ENCODE peak calls at places on chromosomes 12 and 14, in eight cellular contexts. D is NCI-H1436 treated with DMSO at 0.1 percent for 48 hours, Z is MCF 10A, Y is astrocyte, I is fibroblast of mammary gland, G is T-cell, J is tibial artery, C is sigmoid colon. B is an unnamed sample.

GRCh38 chr12:109440851-109441490 is 36.1 kb downstream of the KCTD10 start:
- DNase-seq in D (no peak), Z (no peak), Y (no peak), I (no peak), G (no peak), J (no peak), C (no peak), B (no peak)

GRCh38 chr14:93778856-93779629 is 9.2 kb downstream of the PRIMA1 start:
- DNase-seq in D (no peak), Z (no peak), Y (no peak), I (no peak), G (no peak), J (no peak), C (no peak), B (no peak)

GRCh38 chr12:122528992-122529391 is 1.9 kb downstream of the KNTC1 start:
- DNase-seq in D (no peak), Z (no peak), Y (no peak), I (no peak), G (no peak), J (no peak), C (no peak), B (no peak)

GRCh38 chr14:64659366-64659765 is 44.9 kb upstream of the PLEKHG3 start:
- DNase-seq in D (no peak), Z (no peak), Y (no peak), I (peak; percentile 14), G (no peak), J (no peak), C (no peak), B (no peak)

GRCh38 chr12:117188961-117189724 is 1.1 kb downstream of the FBXO21 start:
- DNase-seq in D (no peak), Z (peak; percentile 7), Y (peak; percentile 76), I (peak; percentile 70), G (no peak), J (no peak), C (no peak), B (peak; percentile 12)

GRCh38 chr12:64611430-64612286 is 1.4 kb downstream of the RASSF3 start:
- DNase-seq in D (no peak), Z (peak; percentile 60), Y (peak; percentile 22), I (peak; percentile 28), G (no peak), J (peak; percentile 88), C (peak; percentile 80), B (peak; percentile 36)

GRCh38 chr12:12837025-12837872 is 24.1 kb downstream of the DDX47 start:
- DNase-seq in D (no peak), Z (peak; percentile 83), Y (peak; percentile 71), I (peak; percentile 89), G (peak; percentile 13), J (peak; percentile 72), C (no peak), B (peak; percentile 69)

GRCh38 chr14:89378119-89378518 is 38.9 kb downstream of the FOXN3 start:
- DNase-seq in D (no peak), Z (no peak), Y (peak; percentile 87), I (peak; percentile 73), G (no peak), J (no peak), C (no peak), B (peak; percentile 38)

GRCh38 chr12:94297876-94298520 is 149.6 kb downstream of the PLXNC1 start:
- DNase-seq in D (no peak), Z (no peak), Y (no peak), I (no peak), G (no peak), J (no peak), C (no peak), B (no peak)

GRCh38 chr12:120361506-120362208 is 7.3 kb downstream of the MSI1 start:
- DNase-seq in D (peak; percentile 82), Z (no peak), Y (peak; percentile 71), I (peak; percentile 67), G (peak; percentile 10), J (no peak), C (peak; percentile 82), B (peak; percentile 29)

GRCh38 chr12:89544730-89545184 is 18.9 kb upstream of the POC1B start:
- DNase-seq in D (no peak), Z (peak; percentile 61), Y (peak; percentile 17), I (peak; percentile 36), G (no peak), J (no peak), C (peak; percentile 64), B (no peak)

GRCh38 chr14:49861581-49861922 is 9.0 kb upstream of the NEMF start:
- DNase-seq in D (no peak), Z (peak; percentile 67), Y (peak; percentile 76), I (peak; percentile 80), G (no peak), J (peak; percentile 84), C (peak; percentile 91), B (no peak)

GRCh38 chr12:84502907-84503787 is 409.5 kb downstream of the SLC6A15 start:
- DNase-seq in D (no peak), Z (peak; percentile 76), Y (peak; percentile 16), I (peak; percentile 78), G (no peak), J (no peak), C (no peak), B (peak; percentile 27)

GRCh38 chr12:50050410-50051280 is 6.8 kb upstream of the ASIC1 start:
- DNase-seq in D (no peak), Z (no peak), Y (peak; percentile 46), I (peak; percentile 61), G (no peak), J (peak; percentile 82), C (peak; percentile 93), B (no peak)

GRCh38 chr12:106308611-106309010 is 6.1 kb downstream of the TCP11L2 start:
- DNase-seq in D (no peak), Z (no peak), Y (no peak), I (no peak), G (no peak), J (no peak), C (no peak), B (no peak)

GRCh38 chr12:81617915-81618314 is 141.2 kb downstream of the PPFIA2 start:
- DNase-seq in D (no peak), Z (no peak), Y (no peak), I (no peak), G (no peak), J (no peak), C (no peak), B (no peak)

GRCh38 chr12:114614040-114614439 is 69.9 kb downstream of the TBX3 start:
- DNase-seq in D (no peak), Z (no peak), Y (no peak), I (no peak), G (no peak), J (no peak), C (no peak), B (no peak)

GRCh38 chr14:100891501-100892445 is 11.7 kb downstream of the RTL1 start:
- DNase-seq in D (no peak), Z (no peak), Y (no peak), I (no peak), G (no peak), J (peak; percentile 61), C (peak; percentile 29), B (no peak)

GRCh38 chr14:88934231-88934898 is 109.9 kb downstream of the TTC8 start:
- DNase-seq in D (no peak), Z (no peak), Y (peak; percentile 45), I (no peak), G (no peak), J (no peak), C (no peak), B (no peak)

GRCh38 chr12:53743277-53744129 is 8.3 kb downstream of the CISTR start:
- DNase-seq in D (no peak), Z (peak; percentile 75), Y (no peak), I (peak; percentile 54), G (peak; percentile 66), J (no peak), C (no peak), B (peak; percentile 80)

GRCh38 chr12:124231980-124232653 is 62.8 kb upstream of the RFLNA start:
- DNase-seq in D (peak; percentile 74), Z (no peak), Y (no peak), I (no peak), G (no peak), J (no peak), C (no peak), B (no peak)

GRCh38 chr12:112906712-112907414 is at the start of gene OAS1:
- DNase-seq in D (no peak), Z (peak; percentile 74), Y (peak; percentile 15), I (peak; percentile 35), G (no peak), J (no peak), C (no peak), B (peak; percentile 68)

GRCh38 chr14:75452324-75452723 is 24.5 kb downstream of the JDP2 start:
- DNase-seq in D (no peak), Z (no peak), Y (no peak), I (peak; percentile 46), G (no peak), J (no peak), C (no peak), B (no peak)

GRCh38 chr14:31070431-31070830 is 44.3 kb upstream of the STRN3 start:
- DNase-seq in D (no peak), Z (no peak), Y (peak; percentile 99), I (peak; percentile 74), G (no peak), J (no peak), C (no peak), B (no peak)

GRCh38 chr12:93777249-93777648 is 100.1 kb downstream of the CRADD start:
- DNase-seq in D (no peak), Z (no peak), Y (peak; percentile 46), I (peak; percentile 77), G (no peak), J (no peak), C (no peak), B (no peak)

GRCh38 chr14:46820291-46820690 is 168.7 kb upstream of the RPL10L start:
- DNase-seq in D (no peak), Z (no peak), Y (no peak), I (no peak), G (no peak), J (no peak), C (peak; percentile 52), B (no peak)

GRCh38 chr12:121860257-121860656 is 1.6 kb upstream of the HPD start:
- DNase-seq in D (no peak), Z (no peak), Y (no peak), I (no peak), G (no peak), J (no peak), C (no peak), B (no peak)

GRCh38 chr12:64457036-64457435 is 5.1 kb downstream of the TBK1 start:
- DNase-seq in D (no peak), Z (no peak), Y (no peak), I (peak; percentile 47), G (no peak), J (no peak), C (no peak), B (no peak)

GRCh38 chr12:32901553-32901952 is 5.0 kb upstream of the PKP2 start:
- DNase-seq in D (no peak), Z (peak; percentile 59), Y (peak; percentile 35), I (no peak), G (no peak), J (no peak), C (no peak), B (peak; percentile 59)

GRCh38 chr12:64273527-64274403 is 51.7 kb upstream of the KICS2 start:
- DNase-seq in D (no peak), Z (peak; percentile 47), Y (no peak), I (peak; percentile 36), G (no peak), J (no peak), C (no peak), B (no peak)

GRCh38 chr14:42047421-42048045 is 440.9 kb downstream of the LRFN5 start:
- DNase-seq in D (no peak), Z (no peak), Y (peak; percentile 22), I (peak; percentile 24), G (no peak), J (no peak), C (no peak), B (no peak)

GRCh38 chr12:4172999-4173398 is 100.6 kb upstream of the CCND2 start:
- DNase-seq in D (no peak), Z (no peak), Y (peak; percentile 4), I (no peak), G (no peak), J (no peak), C (no peak), B (no peak)

GRCh38 chr14:34161351-34162169 is 210.7 kb upstream of the EGLN3 start:
- DNase-seq in D (no peak), Z (peak; percentile 70), Y (peak; percentile 12), I (peak; percentile 38), G (no peak), J (no peak), C (no peak), B (peak; percentile 31)

B was measured in RWPE1.